ENCODE peak calls at places on chromosomes 13 and 19, in eight cellular contexts. One of them, this sample, is unnamed.

GRCh38 chr13:74068471-74068870 is 65.7 kb downstream of the KLF12 start:
- DNase-seq in caudate nucleus: no peak
- DNase-seq in dorsolateral prefrontal cortex: no peak
- DNase-seq in cardiac muscle cell: no peak
- DNase-seq in colonic mucosa: no peak
- DNase-seq in effector memory CD4-positive, alpha-beta T cell: peak; percentile 15
- DNase-seq in psoas muscle: no peak
- DNase-seq in tibial nerve: no peak
- DNase-seq in this sample: no peak

GRCh38 chr19:17109962-17110598 is 34.5 kb downstream of the MYO9B start:
- DNase-seq in caudate nucleus: no peak
- DNase-seq in dorsolateral prefrontal cortex: peak; percentile 40
- DNase-seq in cardiac muscle cell: no peak
- DNase-seq in colonic mucosa: peak; percentile 53
- DNase-seq in effector memory CD4-positive, alpha-beta T cell: no peak
- DNase-seq in psoas muscle: peak; percentile 58
- DNase-seq in tibial nerve: peak; percentile 35
- DNase-seq in this sample: peak; percentile 12

GRCh38 chr19:40110570-40110969 is 19.8 kb upstream of the ZNF780A start:
- DNase-seq in caudate nucleus: no peak
- DNase-seq in dorsolateral prefrontal cortex: no peak
- DNase-seq in cardiac muscle cell: no peak
- DNase-seq in colonic mucosa: no peak
- DNase-seq in effector memory CD4-positive, alpha-beta T cell: no peak
- DNase-seq in psoas muscle: no peak
- DNase-seq in tibial nerve: no peak
- DNase-seq in this sample: no peak

GRCh38 chr19:34982275-34982674 is 17.8 kb upstream of the GRAMD1A start:
- DNase-seq in caudate nucleus: no peak
- DNase-seq in dorsolateral prefrontal cortex: no peak
- DNase-seq in cardiac muscle cell: no peak
- DNase-seq in colonic mucosa: no peak
- DNase-seq in effector memory CD4-positive, alpha-beta T cell: no peak
- DNase-seq in psoas muscle: no peak
- DNase-seq in tibial nerve: no peak
- DNase-seq in this sample: no peak

GRCh38 chr13:20767309-20767943 is 6.3 kb downstream of the EEF1AKMT1 start:
- DNase-seq in caudate nucleus: no peak
- DNase-seq in dorsolateral prefrontal cortex: no peak
- DNase-seq in cardiac muscle cell: no peak
- DNase-seq in colonic mucosa: no peak
- DNase-seq in effector memory CD4-positive, alpha-beta T cell: no peak
- DNase-seq in psoas muscle: no peak
- DNase-seq in tibial nerve: no peak
- DNase-seq in this sample: no peak

GRCh38 chr19:35525873-35526272 is 2.2 kb downstream of the SBSN start:
- DNase-seq in caudate nucleus: no peak
- DNase-seq in dorsolateral prefrontal cortex: no peak
- DNase-seq in cardiac muscle cell: no peak
- DNase-seq in colonic mucosa: no peak
- DNase-seq in effector memory CD4-positive, alpha-beta T cell: no peak
- DNase-seq in psoas muscle: no peak
- DNase-seq in tibial nerve: no peak
- DNase-seq in this sample: no peak

GRCh38 chr19:15264061-15264932 is 32.0 kb upstream of the EPHX3 start:
- DNase-seq in caudate nucleus: no peak
- DNase-seq in dorsolateral prefrontal cortex: peak; percentile 81
- DNase-seq in cardiac muscle cell: peak; percentile 86
- DNase-seq in colonic mucosa: peak; percentile 77
- DNase-seq in effector memory CD4-positive, alpha-beta T cell: peak; percentile 45
- DNase-seq in psoas muscle: peak; percentile 79
- DNase-seq in tibial nerve: peak; percentile 76
- DNase-seq in this sample: peak; percentile 17

GRCh38 chr13:76937416-76937815 is 10.9 kb upstream of the ACOD1 start:
- DNase-seq in caudate nucleus: no peak
- DNase-seq in dorsolateral prefrontal cortex: no peak
- DNase-seq in cardiac muscle cell: no peak
- DNase-seq in colonic mucosa: no peak
- DNase-seq in effector memory CD4-positive, alpha-beta T cell: no peak
- DNase-seq in psoas muscle: no peak
- DNase-seq in tibial nerve: no peak
- DNase-seq in this sample: no peak

GRCh38 chr13:99812611-99813010 is 159.0 kb downstream of the ZIC5 start:
- DNase-seq in caudate nucleus: no peak
- DNase-seq in dorsolateral prefrontal cortex: no peak
- DNase-seq in cardiac muscle cell: no peak
- DNase-seq in colonic mucosa: no peak
- DNase-seq in effector memory CD4-positive, alpha-beta T cell: no peak
- DNase-seq in psoas muscle: no peak
- DNase-seq in tibial nerve: no peak
- DNase-seq in this sample: no peak

GRCh38 chr13:63209330-63210017 is 1793.8 kb upstream of the PCDH20 start:
- DNase-seq in caudate nucleus: no peak
- DNase-seq in dorsolateral prefrontal cortex: no peak
- DNase-seq in cardiac muscle cell: no peak
- DNase-seq in colonic mucosa: no peak
- DNase-seq in effector memory CD4-positive, alpha-beta T cell: no peak
- DNase-seq in psoas muscle: no peak
- DNase-seq in tibial nerve: no peak
- DNase-seq in this sample: no peak

GRCh38 chr19:43674630-43674982 is 4.6 kb upstream of the PLAUR start:
- DNase-seq in caudate nucleus: no peak
- DNase-seq in dorsolateral prefrontal cortex: no peak
- DNase-seq in cardiac muscle cell: no peak
- DNase-seq in colonic mucosa: no peak
- DNase-seq in effector memory CD4-positive, alpha-beta T cell: no peak
- DNase-seq in psoas muscle: no peak
- DNase-seq in tibial nerve: no peak
- DNase-seq in this sample: no peak

GRCh38 chr19:38838208-38838985 is 6.8 kb upstream of the ECH1 start:
- DNase-seq in caudate nucleus: no peak
- DNase-seq in dorsolateral prefrontal cortex: no peak
- DNase-seq in cardiac muscle cell: no peak
- DNase-seq in colonic mucosa: no peak
- DNase-seq in effector memory CD4-positive, alpha-beta T cell: no peak
- DNase-seq in psoas muscle: no peak
- DNase-seq in tibial nerve: no peak
- DNase-seq in this sample: no peak

GRCh38 chr19:5147971-5148793 is 179.3 kb downstream of the KDM4B start:
- DNase-seq in caudate nucleus: no peak
- DNase-seq in dorsolateral prefrontal cortex: peak; percentile 42
- DNase-seq in cardiac muscle cell: no peak
- DNase-seq in colonic mucosa: no peak
- DNase-seq in effector memory CD4-positive, alpha-beta T cell: no peak
- DNase-seq in psoas muscle: peak; percentile 58
- DNase-seq in tibial nerve: peak; percentile 24
- DNase-seq in this sample: peak; percentile 44

GRCh38 chr19:19566306-19566705 is 28.2 kb downstream of the CILP2 start:
- DNase-seq in caudate nucleus: no peak
- DNase-seq in dorsolateral prefrontal cortex: no peak
- DNase-seq in cardiac muscle cell: no peak
- DNase-seq in colonic mucosa: no peak
- DNase-seq in effector memory CD4-positive, alpha-beta T cell: no peak
- DNase-seq in psoas muscle: no peak
- DNase-seq in tibial nerve: no peak
- DNase-seq in this sample: no peak

GRCh38 chr13:41052441-41052840 is 8.9 kb upstream of the WBP4 start:
- DNase-seq in caudate nucleus: no peak
- DNase-seq in dorsolateral prefrontal cortex: no peak
- DNase-seq in cardiac muscle cell: no peak
- DNase-seq in colonic mucosa: no peak
- DNase-seq in effector memory CD4-positive, alpha-beta T cell: no peak
- DNase-seq in psoas muscle: no peak
- DNase-seq in tibial nerve: no peak
- DNase-seq in this sample: no peak
- H3K27ac ChIP-seq in caudate nucleus: no peak overlapping the region
- H3K27ac ChIP-seq in dorsolateral prefrontal cortex: no peak overlapping the region
- H3K27ac ChIP-seq in cardiac muscle cell: no peak overlapping the region
- H3K27ac ChIP-seq in colonic mucosa: peak overlapping the region; percentile 48
- H3K27ac ChIP-seq in effector memory CD4-positive, alpha-beta T cell: no peak overlapping the region
- H3K27ac ChIP-seq in psoas muscle: no peak overlapping the region
- H3K27ac ChIP-seq in tibial nerve: no peak overlapping the region
- H3K27ac ChIP-seq in this sample: no peak overlapping the region

DNA sequence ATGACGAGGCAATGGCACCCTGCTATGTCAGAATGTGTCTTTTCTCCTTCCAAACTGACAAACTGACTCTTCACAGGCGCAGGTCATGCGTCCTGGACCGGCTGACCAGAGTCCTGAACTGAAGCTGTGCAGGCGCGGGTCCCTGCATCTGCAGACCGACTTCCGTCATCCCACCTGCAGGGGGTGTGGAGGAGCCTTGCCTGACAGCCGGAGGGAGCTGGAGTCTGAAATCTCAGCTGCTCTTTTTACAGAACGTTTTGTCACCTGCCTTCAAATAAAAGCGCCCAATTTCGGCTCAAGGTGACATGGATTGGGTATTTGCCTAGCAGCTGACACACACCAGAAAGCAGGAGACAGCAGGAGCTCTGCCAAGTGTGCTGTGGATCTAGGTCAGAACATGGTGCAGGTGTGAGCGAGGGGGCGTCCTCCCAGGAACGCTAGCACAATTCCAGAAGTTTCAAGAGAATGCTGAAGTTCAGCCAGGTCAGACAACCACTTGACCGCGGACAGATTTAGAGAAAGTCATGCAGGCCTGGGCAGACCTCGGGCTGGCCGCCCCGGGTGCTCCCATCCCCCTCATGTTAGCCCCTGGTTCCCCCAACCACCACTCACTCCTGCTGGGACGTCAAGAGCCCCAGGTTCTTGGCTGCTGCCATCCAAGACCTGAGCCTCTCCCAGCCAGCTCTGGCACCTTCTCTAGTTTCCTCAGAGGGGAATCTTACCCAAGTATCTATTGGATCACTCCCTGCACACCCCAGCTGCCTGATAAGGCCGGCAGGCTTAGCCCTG is 32.8 kb downstream of the ELL start:
- DNase-seq in caudate nucleus: no peak
- DNase-seq in dorsolateral prefrontal cortex: no peak
- DNase-seq in cardiac muscle cell: peak; percentile 84
- DNase-seq in colonic mucosa: no peak
- DNase-seq in effector memory CD4-positive, alpha-beta T cell: no peak
- DNase-seq in psoas muscle: no peak
- DNase-seq in tibial nerve: no peak
- DNase-seq in this sample: no peak
- H3K27ac ChIP-seq in caudate nucleus: peak overlapping the region; percentile 96
- H3K27ac ChIP-seq in dorsolateral prefrontal cortex: no peak overlapping the region
- H3K27ac ChIP-seq in cardiac muscle cell: peak overlapping the region; percentile 56
- H3K27ac ChIP-seq in colonic mucosa: no peak overlapping the region
- H3K27ac ChIP-seq in effector memory CD4-positive, alpha-beta T cell: no peak overlapping the region
- H3K27ac ChIP-seq in psoas muscle: peak overlapping the region; percentile 67
- H3K27ac ChIP-seq in tibial nerve: no peak overlapping the region
- H3K27ac ChIP-seq in this sample: no peak overlapping the region

DNA sequence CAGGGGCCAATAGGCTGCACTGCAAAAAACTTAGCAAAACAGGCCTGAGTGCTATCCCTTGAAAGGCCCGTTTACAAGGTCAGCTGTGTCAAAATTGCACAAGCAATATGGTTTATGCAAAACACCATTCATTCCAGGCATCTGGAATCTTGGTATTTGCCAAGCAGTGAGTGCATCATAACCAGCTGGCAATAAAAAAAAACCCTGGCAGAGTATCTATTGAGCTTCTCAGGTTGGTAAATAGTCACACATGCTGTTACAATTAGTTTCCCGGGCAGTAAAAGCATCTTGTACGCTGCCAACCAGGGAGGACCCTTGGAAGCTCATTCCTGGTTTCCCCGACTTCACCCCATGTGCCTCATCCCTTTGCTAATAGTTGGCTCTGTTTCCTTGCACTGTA is 21.3 kb downstream of the ZNF77 start:
- DNase-seq in caudate nucleus: no peak
- DNase-seq in dorsolateral prefrontal cortex: no peak
- DNase-seq in cardiac muscle cell: no peak
- DNase-seq in colonic mucosa: no peak
- DNase-seq in effector memory CD4-positive, alpha-beta T cell: no peak
- DNase-seq in psoas muscle: no peak
- DNase-seq in tibial nerve: no peak
- DNase-seq in this sample: peak; percentile 8
- H3K27ac ChIP-seq in caudate nucleus: no peak overlapping the region
- H3K27ac ChIP-seq in dorsolateral prefrontal cortex: no peak overlapping the region
- H3K27ac ChIP-seq in cardiac muscle cell: no peak overlapping the region
- H3K27ac ChIP-seq in colonic mucosa: no peak overlapping the region
- H3K27ac ChIP-seq in effector memory CD4-positive, alpha-beta T cell: no peak overlapping the region
- H3K27ac ChIP-seq in psoas muscle: no peak overlapping the region
- H3K27ac ChIP-seq in tibial nerve: no peak overlapping the region
- H3K27ac ChIP-seq in this sample: no peak overlapping the region

DNA sequence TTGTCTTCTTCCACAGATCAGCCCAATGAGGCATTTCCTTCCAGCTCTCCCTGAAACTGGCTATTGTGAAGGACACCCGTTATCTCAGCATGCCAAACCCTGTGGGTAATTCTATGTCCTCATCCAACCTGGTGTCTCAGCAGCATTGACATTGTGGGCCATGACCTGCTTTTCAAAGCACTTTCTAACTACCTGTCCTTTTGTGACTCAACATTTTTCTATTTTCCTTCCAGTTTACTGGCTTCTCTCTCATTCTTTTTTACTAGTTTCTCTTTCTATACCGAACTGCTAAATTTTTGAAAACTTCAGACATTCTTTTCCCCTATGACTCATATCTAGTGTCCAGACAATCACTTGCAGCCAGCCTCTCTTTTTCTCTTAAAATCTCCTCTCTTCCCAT is 136.4 kb upstream of the HTR2A start:
- DNase-seq in caudate nucleus: no peak
- DNase-seq in dorsolateral prefrontal cortex: no peak
- DNase-seq in cardiac muscle cell: no peak
- DNase-seq in colonic mucosa: no peak
- DNase-seq in effector memory CD4-positive, alpha-beta T cell: no peak
- DNase-seq in psoas muscle: no peak
- DNase-seq in tibial nerve: no peak
- DNase-seq in this sample: no peak
- H3K27ac ChIP-seq in caudate nucleus: no peak overlapping the region
- H3K27ac ChIP-seq in dorsolateral prefrontal cortex: no peak overlapping the region
- H3K27ac ChIP-seq in cardiac muscle cell: no peak overlapping the region
- H3K27ac ChIP-seq in colonic mucosa: no peak overlapping the region
- H3K27ac ChIP-seq in effector memory CD4-positive, alpha-beta T cell: no peak overlapping the region
- H3K27ac ChIP-seq in psoas muscle: no peak overlapping the region
- H3K27ac ChIP-seq in tibial nerve: no peak overlapping the region
- H3K27ac ChIP-seq in this sample: no peak overlapping the region